ENCODE peak calls at places on chromosome 9, in seven cellular contexts. One of them, this sample, is unnamed.

GRCh38 chr9:115373000-115373709 is 255.2 kb upstream of the TNC start:
- DNase-seq in NCI-H2081: no peak
- DNase-seq in fibroblast of the aortic adventitia: peak; percentile 91
- DNase-seq in GM12865: no peak
- DNase-seq in EL: peak; percentile 97
- DNase-seq in stimulated activated CD4-positive, alpha-beta T cell treated with anti-CD3 and anti-CD28 coated beads, Interleukin-15, amount 100 ng/mL, for 1 hour: no peak
- DNase-seq in left lung: no peak
- DNase-seq in this sample: peak; percentile 96

GRCh38 chr9:81371824-81372223 is 317.5 kb downstream of the TLE1 start:
- DNase-seq in left lung: no peak
- DNase-seq in stimulated activated CD4-positive, alpha-beta T cell treated with anti-CD3 and anti-CD28 coated beads, Interleukin-15, amount 100 ng/mL, for 1 hour: no peak
- DNase-seq in fibroblast of the aortic adventitia: no peak
- DNase-seq in NCI-H2081: no peak
- DNase-seq in EL: no peak
- DNase-seq in GM12865: no peak
- DNase-seq in this sample: no peak

GRCh38 chr9:133761641-133762248 is 23.6 kb upstream of the SARDH start:
- DNase-seq in EL: no peak
- DNase-seq in stimulated activated CD4-positive, alpha-beta T cell treated with anti-CD3 and anti-CD28 coated beads, Interleukin-15, amount 100 ng/mL, for 1 hour: no peak
- DNase-seq in GM12865: no peak
- DNase-seq in left lung: no peak
- DNase-seq in NCI-H2081: no peak
- DNase-seq in fibroblast of the aortic adventitia: no peak
- DNase-seq in this sample: no peak

GRCh38 chr9:81416476-81417298 is 272.7 kb downstream of the TLE1 start:
- DNase-seq in stimulated activated CD4-positive, alpha-beta T cell treated with anti-CD3 and anti-CD28 coated beads, Interleukin-15, amount 100 ng/mL, for 1 hour: no peak
- DNase-seq in EL: peak; percentile 11
- DNase-seq in GM12865: no peak
- DNase-seq in NCI-H2081: peak; percentile 20
- DNase-seq in left lung: no peak
- DNase-seq in fibroblast of the aortic adventitia: peak; percentile 16
- DNase-seq in this sample: no peak

GRCh38 chr9:111957856-111958631 is 61.4 kb downstream of the UGCG start:
- DNase-seq in NCI-H2081: no peak
- DNase-seq in left lung: no peak
- DNase-seq in fibroblast of the aortic adventitia: peak; percentile 99
- DNase-seq in stimulated activated CD4-positive, alpha-beta T cell treated with anti-CD3 and anti-CD28 coated beads, Interleukin-15, amount 100 ng/mL, for 1 hour: no peak
- DNase-seq in GM12865: peak; percentile 70
- DNase-seq in EL: peak; percentile 96
- DNase-seq in this sample: peak; percentile 97

GRCh38 chr9:78029601-78030552 is 1.7 kb downstream of the GNAQ start:
- DNase-seq in left lung: no peak
- DNase-seq in NCI-H2081: peak; percentile 33
- DNase-seq in stimulated activated CD4-positive, alpha-beta T cell treated with anti-CD3 and anti-CD28 coated beads, Interleukin-15, amount 100 ng/mL, for 1 hour: no peak
- DNase-seq in GM12865: no peak
- DNase-seq in EL: peak; percentile 49
- DNase-seq in fibroblast of the aortic adventitia: peak; percentile 64
- DNase-seq in this sample: peak; percentile 48

GRCh38 chr9:34253460-34253837 is 74.6 kb downstream of the UBAP1 start:
- DNase-seq in NCI-H2081: no peak
- DNase-seq in EL: peak; percentile 18
- DNase-seq in GM12865: no peak
- DNase-seq in stimulated activated CD4-positive, alpha-beta T cell treated with anti-CD3 and anti-CD28 coated beads, Interleukin-15, amount 100 ng/mL, for 1 hour: no peak
- DNase-seq in fibroblast of the aortic adventitia: peak; percentile 78
- DNase-seq in left lung: no peak
- DNase-seq in this sample: peak; percentile 81

GRCh38 chr9:89803403-89803802 is 198.6 kb downstream of the GADD45G start:
- DNase-seq in fibroblast of the aortic adventitia: no peak
- DNase-seq in left lung: no peak
- DNase-seq in GM12865: no peak
- DNase-seq in stimulated activated CD4-positive, alpha-beta T cell treated with anti-CD3 and anti-CD28 coated beads, Interleukin-15, amount 100 ng/mL, for 1 hour: no peak
- DNase-seq in EL: no peak
- DNase-seq in NCI-H2081: no peak
- DNase-seq in this sample: no peak

GRCh38 chr9:134738869-134739659 is 97.5 kb downstream of the COL5A1 start:
- DNase-seq in EL: peak; percentile 53
- DNase-seq in left lung: peak; percentile 40
- DNase-seq in stimulated activated CD4-positive, alpha-beta T cell treated with anti-CD3 and anti-CD28 coated beads, Interleukin-15, amount 100 ng/mL, for 1 hour: peak; percentile 32
- DNase-seq in fibroblast of the aortic adventitia: peak; percentile 50
- DNase-seq in NCI-H2081: no peak
- DNase-seq in GM12865: peak; percentile 1
- DNase-seq in this sample: peak; percentile 76

GRCh38 chr9:127049044-127049443 is 73.4 kb downstream of the ANGPTL2 start:
- DNase-seq in left lung: no peak
- DNase-seq in GM12865: peak; percentile 78
- DNase-seq in stimulated activated CD4-positive, alpha-beta T cell treated with anti-CD3 and anti-CD28 coated beads, Interleukin-15, amount 100 ng/mL, for 1 hour: no peak
- DNase-seq in fibroblast of the aortic adventitia: peak; percentile 86
- DNase-seq in NCI-H2081: no peak
- DNase-seq in EL: peak; percentile 91
- DNase-seq in this sample: peak; percentile 94

GRCh38 chr9:133982971-133983720 is 9.0 kb downstream of the VAV2 start:
- DNase-seq in NCI-H2081: no peak
- DNase-seq in fibroblast of the aortic adventitia: no peak
- DNase-seq in GM12865: no peak
- DNase-seq in EL: no peak
- DNase-seq in stimulated activated CD4-positive, alpha-beta T cell treated with anti-CD3 and anti-CD28 coated beads, Interleukin-15, amount 100 ng/mL, for 1 hour: no peak
- DNase-seq in left lung: no peak
- DNase-seq in this sample: no peak

GRCh38 chr9:126055386-126055785 is 271.2 kb upstream of the MVB12B start:
- DNase-seq in left lung: peak; percentile 25
- DNase-seq in NCI-H2081: no peak
- DNase-seq in fibroblast of the aortic adventitia: no peak
- DNase-seq in GM12865: no peak
- DNase-seq in stimulated activated CD4-positive, alpha-beta T cell treated with anti-CD3 and anti-CD28 coated beads, Interleukin-15, amount 100 ng/mL, for 1 hour: no peak
- DNase-seq in EL: peak; percentile 65
- DNase-seq in this sample: peak; percentile 48

GRCh38 chr9:121861501-121862180 is 210.2 kb downstream of the DAB2IP start:
- DNase-seq in EL: peak; percentile 43
- DNase-seq in GM12865: peak; percentile 38
- DNase-seq in fibroblast of the aortic adventitia: no peak
- DNase-seq in left lung: no peak
- DNase-seq in NCI-H2081: no peak
- DNase-seq in stimulated activated CD4-positive, alpha-beta T cell treated with anti-CD3 and anti-CD28 coated beads, Interleukin-15, amount 100 ng/mL, for 1 hour: no peak
- DNase-seq in this sample: peak; percentile 50

GRCh38 chr9:2605246-2605645 is 16.3 kb upstream of the VLDLR start:
- DNase-seq in left lung: no peak
- DNase-seq in fibroblast of the aortic adventitia: no peak
- DNase-seq in EL: no peak
- DNase-seq in stimulated activated CD4-positive, alpha-beta T cell treated with anti-CD3 and anti-CD28 coated beads, Interleukin-15, amount 100 ng/mL, for 1 hour: no peak
- DNase-seq in GM12865: no peak
- DNase-seq in NCI-H2081: no peak
- DNase-seq in this sample: no peak

GRCh38 chr9:27247756-27248155 is 49.2 kb downstream of the EQTN start:
- DNase-seq in GM12865: peak; percentile 41
- DNase-seq in fibroblast of the aortic adventitia: peak; percentile 79
- DNase-seq in stimulated activated CD4-positive, alpha-beta T cell treated with anti-CD3 and anti-CD28 coated beads, Interleukin-15, amount 100 ng/mL, for 1 hour: no peak
- DNase-seq in EL: peak; percentile 57
- DNase-seq in left lung: peak; percentile 41
- DNase-seq in NCI-H2081: peak; percentile 49
- DNase-seq in this sample: peak; percentile 63

GRCh38 chr9:117276444-117276843 is 138.4 kb downstream of the ASTN2 start:
- DNase-seq in left lung: no peak
- DNase-seq in stimulated activated CD4-positive, alpha-beta T cell treated with anti-CD3 and anti-CD28 coated beads, Interleukin-15, amount 100 ng/mL, for 1 hour: no peak
- DNase-seq in NCI-H2081: peak; percentile 56
- DNase-seq in fibroblast of the aortic adventitia: no peak
- DNase-seq in EL: no peak
- DNase-seq in GM12865: no peak
- DNase-seq in this sample: no peak